ENCODE peak calls at places on chromosome X, in nine cellular contexts. C, F, E, H, D, R, G, X and J are unnamed samples.

GRCh38 chrX:138128025-138128671 is 562.2 kb downstream of the ZIC3 start:
- DNase-seq in H (no peak), R (no peak), F (peak; percentile 46), E (peak; percentile 20), G (peak; percentile 11), D (no peak), C (no peak), X (peak; percentile 4), J (no peak)

GRCh38 chrX:100658936-100659335 is 14.9 kb downstream of the SRPX2 start:
- DNase-seq in D (no peak), C (no peak), F (no peak), E (no peak), H (peak; percentile 41), R (no peak), X (peak; percentile 33), G (no peak), J (no peak)

GRCh38 chrX:14029425-14030247 is at the start of gene GEMIN8:
- DNase-seq in X (peak; percentile 74), G (peak; percentile 91), E (peak; percentile 82), R (peak; percentile 86), C (peak; percentile 94), H (peak; percentile 81), F (peak; percentile 85), D (peak; percentile 93), J (peak; percentile 86)

GRCh38 chrX:97790850-97791249 is 907.1 kb downstream of the RPA4 start:
- DNase-seq in E (no peak), D (no peak), R (no peak), X (no peak), F (no peak), G (no peak), H (no peak), C (no peak), J (no peak)

GRCh38 chrX:149830192-149830873 is 48.6 kb downstream of the MAGEA9 start:
- DNase-seq in F (peak; percentile 51), E (peak; percentile 28), C (no peak), G (peak; percentile 17), H (no peak), X (no peak), D (peak; percentile 22), R (no peak), J (no peak)

GRCh38 chrX:151396042-151396826 is 772 bp upstream of the VMA21 start:
- DNase-seq in F (no peak), D (peak; percentile 41), H (peak; percentile 86), X (no peak), C (no peak), E (peak; percentile 17), R (peak; percentile 53), G (peak; percentile 43), J (no peak)

GRCh38 chrX:105706041-105706440 is 116.3 kb upstream of the NRK start:
- DNase-seq in H (peak; percentile 36), C (no peak), X (no peak), D (no peak), F (no peak), G (no peak), R (no peak), E (no peak), J (no peak)

GRCh38 chrX:154730271-154730883 is 20.5 kb downstream of the GAB3 start:
- DNase-seq in R (peak; percentile 76), E (peak; percentile 37), C (no peak), G (peak; percentile 77), H (peak; percentile 63), X (no peak), F (no peak), D (no peak), J (peak; percentile 35)

GRCh38 chrX:145213504-145213903 is 33.8 kb upstream of the SPANXN1 start:
- DNase-seq in X (no peak), E (peak; percentile 2), G (no peak), D (no peak), F (no peak), R (no peak), H (no peak), C (no peak), J (no peak)

GRCh38 chrX:72016881-72017783 is 106.5 kb downstream of the NHSL2 start:
- DNase-seq in E (no peak), C (no peak), F (peak; percentile 24), R (peak; percentile 13), H (no peak), G (no peak), D (no peak), X (no peak), J (no peak)

DNA sequence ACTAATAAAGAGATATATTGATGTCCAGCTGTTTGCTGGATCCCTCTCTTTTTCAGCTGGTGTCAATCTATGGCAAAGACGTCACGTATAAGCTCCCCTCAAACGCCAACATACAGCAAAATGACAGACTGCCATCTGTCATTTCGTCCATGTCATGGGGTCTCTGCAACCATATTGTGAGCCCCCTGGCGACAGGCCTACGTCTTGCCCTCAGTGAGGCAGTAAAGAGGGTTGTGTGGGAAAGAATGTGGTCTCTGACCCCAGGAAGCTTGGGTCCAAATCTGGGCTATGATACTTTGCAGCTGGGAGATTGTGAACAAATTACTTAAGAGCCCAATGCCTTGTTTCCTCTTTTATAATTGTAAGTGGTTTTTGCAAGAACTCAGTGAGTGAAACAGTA is 7.4 kb downstream of the SUPT20HL2 start:
- DNase-seq in R (no peak), D (no peak), E (no peak), F (no peak), C (no peak), H (no peak), X (no peak), G (no peak), J (no peak)
- TF ChIP-seq CTCF in R (no peak), D (no peak), E (peak; percentile 17), F (peak; percentile 11), C (no peak), H (no peak), X (no peak), G (no peak), J (no peak)

DNA sequence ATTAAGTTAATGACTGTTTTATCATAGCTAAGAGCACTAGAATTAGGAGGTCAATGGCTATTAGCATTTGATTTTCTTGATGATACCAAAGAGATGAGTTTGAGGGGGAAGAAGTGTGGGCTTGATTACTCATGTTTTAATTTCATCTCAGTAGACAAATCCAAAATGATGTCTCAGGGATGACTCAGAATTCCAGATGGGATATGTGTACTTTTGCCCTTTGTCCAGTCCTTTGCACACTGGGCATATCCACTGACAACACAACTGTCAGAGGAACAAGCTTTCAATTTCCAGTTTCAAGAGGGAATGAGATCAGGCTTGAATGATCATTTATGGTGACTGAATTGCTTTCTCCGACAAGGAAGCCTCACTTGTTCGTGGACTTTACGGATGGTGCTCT is 325.3 kb upstream of the FTHL17 start:
- DNase-seq in C (no peak), R (no peak), G (peak; percentile 83), F (no peak), E (peak; percentile 20), D (no peak), H (no peak), X (no peak), J (no peak)
- H3K27ac ChIP-seq in C (no peak overlapping the region), R (no peak overlapping the region), G (no peak overlapping the region), F (no peak overlapping the region), E (no peak overlapping the region), D (no peak overlapping the region), H (no peak overlapping the region), X (no peak overlapping the region), J (no peak overlapping the region)

DNA sequence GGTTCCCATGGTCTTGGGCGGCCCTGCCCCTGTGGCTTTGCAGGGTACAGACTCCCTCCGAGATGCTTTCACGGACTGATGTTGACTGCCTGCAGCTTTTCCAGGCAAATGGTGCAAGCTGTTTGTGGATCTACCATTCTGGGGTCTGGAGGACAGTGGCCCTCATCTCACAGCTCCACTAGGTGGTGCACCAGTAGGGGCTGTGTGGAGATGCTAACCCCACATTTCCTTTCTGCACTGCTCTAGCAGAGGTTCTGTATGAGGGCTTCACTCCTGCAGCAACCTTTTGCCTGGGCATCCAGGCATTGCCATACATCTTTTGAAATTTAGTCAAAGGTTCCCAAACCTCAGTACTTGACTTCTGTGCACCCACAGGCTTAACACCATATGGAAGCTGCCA is 176.1 kb downstream of the DCAF12L1 start:
- DNase-seq in F (no peak), H (no peak), R (no peak), E (no peak), G (no peak), C (no peak), D (no peak), X (no peak), J (no peak)
- H3K36me3 ChIP-seq in F (no peaks in the 10 kb centered on the region), H (no peaks in the 10 kb centered on the region), R (no peaks in the 10 kb centered on the region), E (no peaks in the 10 kb centered on the region), G (no peaks in the 10 kb centered on the region), C (no peaks in the 10 kb centered on the region), D (no peaks in the 10 kb centered on the region), X (no peaks in the 10 kb centered on the region), J (no peaks in the 10 kb centered on the region)

DNA sequence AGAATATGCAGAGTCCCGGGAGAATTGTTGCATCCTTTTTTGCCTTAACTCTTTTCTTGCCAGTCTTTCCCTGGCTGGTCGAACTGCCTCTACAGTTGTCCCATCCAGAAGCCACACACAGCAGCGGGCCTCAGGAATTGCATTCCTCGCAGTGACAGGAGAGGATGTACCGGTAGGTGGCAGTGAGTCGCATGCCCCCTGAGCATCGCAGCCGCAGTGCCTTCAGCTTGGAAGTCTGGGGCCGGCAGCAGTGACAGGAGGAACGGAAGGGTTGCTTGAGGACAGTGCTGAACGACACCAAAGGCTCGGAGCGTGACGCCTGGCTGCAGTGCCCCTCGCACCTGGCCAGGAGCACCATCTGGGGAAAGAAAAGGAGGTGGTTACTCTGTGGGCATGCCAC is 23.5 kb downstream of the NDP start:
- DNase-seq in R (no peak), X (no peak), G (no peak), F (peak; percentile 56), H (no peak), D (no peak), E (no peak), C (no peak), J (peak; percentile 32)
- TF ChIP-seq CTCF in R (peak; percentile 6), X (no peak), G (peak; percentile 15), F (peak; percentile 54), H (no peak), D (no peak), E (peak; percentile 64), C (peak; percentile 23), J (peak; percentile 44)